ENCODE peak calls at places on chromosomes 3 and 15, in five cellular contexts. F is activated CD8-positive, alpha-beta memory T cell treated with anti-CD3 and anti-CD28 coated beads, Interleukin-2, amount 50 U/mL, for 4 hours; S is NB4; M is ELR; C is tibial nerve. Y is an unnamed sample.

GRCh38 chr3:67291287-67292252 is 293.5 kb downstream of the KBTBD8 start:
- DNase-seq in S (no peak), F (no peak), C (no peak), M (no peak), Y (peak)

GRCh38 chr3:79032686-79033318 is 735.0 kb downstream of the ROBO1 start:
- DNase-seq in S (peak), C (no peak), F (no peak), M (peak), Y (peak)

GRCh38 chr3:157094751-157095480 is 65.0 kb downstream of the CCNL1 start:
- DNase-seq in F (no peak), S (no peak), M (peak), C (no peak), Y (no peak)

GRCh38 chr3:36372534-36372935 is 7.8 kb upstream of the STAC start:
- DNase-seq in C (no peak), M (peak), S (no peak), F (no peak), Y (peak)

GRCh38 chr3:123084738-123085237 is 18.0 kb downstream of the PDIA5 start:
- DNase-seq in C (no peak), S (peak), F (no peak), M (peak), Y (no peak)

GRCh38 chr3:49523756-49524747 is 30.2 kb upstream of the BSN start:
- DNase-seq in S (no peak), M (no peak), C (no peak), F (no peak), Y (peak)

GRCh38 chr15:51332211-51333147 is 5.9 kb downstream of the CYP19A1 start:
- DNase-seq in S (peak), F (no peak), M (peak), C (no peak), Y (peak)

GRCh38 chr3:25583343-25583742 is 81.4 kb downstream of the TOP2B start:
- DNase-seq in M (no peak), C (no peak), F (no peak), S (no peak), Y (no peak)

GRCh38 chr3:56775356-56775914 is 26.3 kb downstream of the ARHGEF3 start:
- DNase-seq in F (no peak), M (no peak), C (no peak), S (no peak), Y (no peak)

GRCh38 chr3:49428697-49429100 is 425 bp downstream of the NICN1 start:
- DNase-seq in S (peak), M (no peak), C (no peak), F (no peak), Y (no peak)

GRCh38 chr3:122151480-122151879 is 32.0 kb upstream of the CASR start:
- DNase-seq in S (no peak), C (no peak), F (no peak), M (peak), Y (no peak)

GRCh38 chr15:78800806-78801205 is 10.5 kb downstream of the ADAMTS7 start:
- DNase-seq in F (no peak), S (no peak), C (no peak), M (no peak), Y (no peak)

GRCh38 chr15:66603301-66604179 is 37.7 kb upstream of the LCTL start:
- DNase-seq in F (peak), C (no peak), M (peak), S (peak), Y (peak)

GRCh38 chr3:41419809-41420208 is 220.5 kb downstream of the CTNNB1 start:
- DNase-seq in F (no peak), S (peak), C (no peak), M (no peak), Y (no peak)

GRCh38 chr3:152272771-152273242 is 4.1 kb downstream of the MBNL1 start:
- DNase-seq in C (no peak), F (peak), S (peak), M (peak), Y (peak)

GRCh38 chr3:52232279-52233107 is 6.5 kb downstream of the TWF2 start:
- DNase-seq in F (no peak), M (no peak), S (peak), C (no peak), Y (no peak)

GRCh38 chr3:194139977-194140351 is 4.0 kb downstream of the HES1 start:
- DNase-seq in F (no peak), S (no peak), C (no peak), M (no peak), Y (no peak)

GRCh38 chr15:70602834-70603560 is 160.4 kb downstream of the UACA start:
- DNase-seq in S (no peak), C (no peak), M (no peak), F (no peak), Y (no peak)

GRCh38 chr3:67897686-67898336 is 243.4 kb upstream of the SUCLG2 start:
- DNase-seq in F (no peak), S (no peak), M (peak), C (no peak), Y (no peak)

GRCh38 chr3:72595376-72595775 is 252.9 kb downstream of the SHQ1 start:
- DNase-seq in S (no peak), C (no peak), M (no peak), F (no peak), Y (no peak)

GRCh38 chr3:100899440-100900091 is 93.7 kb downstream of the ABI3BP start:
- DNase-seq in S (peak), M (no peak), C (no peak), F (no peak), Y (no peak)

GRCh38 chr3:115930922-115931321 is 307.6 kb downstream of the GAP43 start:
- DNase-seq in S (no peak), F (no peak), M (no peak), C (no peak), Y (no peak)

GRCh38 chr3:121970047-121970446 is 52.0 kb downstream of the ILDR1 start:
- DNase-seq in M (no peak), C (no peak), F (no peak), S (no peak), Y (no peak)

GRCh38 chr3:148034353-148034752 is 625.2 kb downstream of the ZIC1 start:
- DNase-seq in M (no peak), C (no peak), S (no peak), F (no peak), Y (no peak)

GRCh38 chr3:192571197-192571791 is 156.0 kb downstream of the FGF12 start:
- DNase-seq in S (peak), M (peak), C (peak), F (no peak), Y (peak)

GRCh38 chr3:170697803-170698350 is 112.0 kb upstream of the SLC7A14 start:
- DNase-seq in C (no peak), M (no peak), F (no peak), S (no peak), Y (no peak)

GRCh38 chr3:162175904-162176303 is 679.3 kb downstream of the OTOL1 start:
- DNase-seq in C (no peak), F (no peak), S (no peak), M (no peak), Y (no peak)

GRCh38 chr15:92907880-92908279 is 7.8 kb downstream of the CHD2 start:
- DNase-seq in C (no peak), M (peak), S (peak), F (no peak), Y (peak)

GRCh38 chr3:74535281-74535680 is 79.2 kb downstream of the CNTN3 start:
- DNase-seq in S (no peak), M (no peak), C (no peak), F (no peak), Y (peak)

GRCh38 chr15:71276355-71276665 is 161.0 kb downstream of the THSD4 start:
- DNase-seq in F (no peak), M (no peak), C (no peak), S (no peak), Y (peak)

GRCh38 chr15:62887113-62887570 is 155.4 kb upstream of the TPM1 start:
- DNase-seq in M (no peak), S (no peak), F (no peak), C (no peak), Y (no peak)

GRCh38 chr3:31724681-31725080 is 192.0 kb downstream of the STT3B start:
- DNase-seq in C (no peak), S (peak), M (peak), F (no peak), Y (peak)

GRCh38 chr3:116614795-116615362 is 94.7 kb upstream of the TUSC7 start:
- DNase-seq in M (peak), F (no peak), C (no peak), S (peak), Y (peak)

GRCh38 chr3:10883478-10884234 is 67.6 kb downstream of the SLC6A11 start:
- DNase-seq in F (no peak), C (no peak), S (peak), M (peak), Y (peak)

Y was measured in MCF 10A.